ENCODE peak calls at places on chromosomes 16 and 17, in four cellular contexts. P, A, S and L are unnamed samples.

GRCh38 chr17:80030730-80031410 is 4.8 kb downstream of the TBC1D16 start:
- DNase-seq in S (no peak), A (no peak), P (no peak), L (no peak)

GRCh38 chr17:47172698-47173565 is 16.2 kb downstream of the CDC27 start:
- DNase-seq in A (no peak), S (no peak), P (no peak), L (no peak)

GRCh38 chr17:79720705-79721295 is 9.9 kb upstream of the ENPP7 start:
- DNase-seq in S (no peak), P (peak), A (no peak), L (no peak)

GRCh38 chr16:70453891-70454220 is 539 bp upstream of the FCSK start:
- DNase-seq in A (no peak), S (no peak), P (peak), L (no peak)

GRCh38 chr16:21076186-21076883 is 74.3 kb downstream of the DNAH3 start:
- DNase-seq in A (no peak), P (no peak), S (no peak), L (no peak)

GRCh38 chr17:80826346-80826954 is 165.2 kb upstream of the CHMP6 start:
- DNase-seq in P (no peak), A (no peak), S (no peak), L (no peak)

GRCh38 chr17:1228752-1229353 is 41.4 kb upstream of the BHLHA9 start:
- DNase-seq in S (no peak), A (no peak), P (peak), L (no peak)

GRCh38 chr17:76968707-76969597 is 100.7 kb downstream of the MGAT5B start:
- DNase-seq in S (no peak), P (peak), A (no peak), L (peak)

GRCh38 chr16:66406534-66407368 is 20.3 kb upstream of the BEAN1 start:
- DNase-seq in A (peak), S (no peak), P (peak), L (peak)

GRCh38 chr17:14923981-14924380 is 341.1 kb downstream of the PMP22 start:
- DNase-seq in A (no peak), S (no peak), P (no peak), L (no peak)

DNA sequence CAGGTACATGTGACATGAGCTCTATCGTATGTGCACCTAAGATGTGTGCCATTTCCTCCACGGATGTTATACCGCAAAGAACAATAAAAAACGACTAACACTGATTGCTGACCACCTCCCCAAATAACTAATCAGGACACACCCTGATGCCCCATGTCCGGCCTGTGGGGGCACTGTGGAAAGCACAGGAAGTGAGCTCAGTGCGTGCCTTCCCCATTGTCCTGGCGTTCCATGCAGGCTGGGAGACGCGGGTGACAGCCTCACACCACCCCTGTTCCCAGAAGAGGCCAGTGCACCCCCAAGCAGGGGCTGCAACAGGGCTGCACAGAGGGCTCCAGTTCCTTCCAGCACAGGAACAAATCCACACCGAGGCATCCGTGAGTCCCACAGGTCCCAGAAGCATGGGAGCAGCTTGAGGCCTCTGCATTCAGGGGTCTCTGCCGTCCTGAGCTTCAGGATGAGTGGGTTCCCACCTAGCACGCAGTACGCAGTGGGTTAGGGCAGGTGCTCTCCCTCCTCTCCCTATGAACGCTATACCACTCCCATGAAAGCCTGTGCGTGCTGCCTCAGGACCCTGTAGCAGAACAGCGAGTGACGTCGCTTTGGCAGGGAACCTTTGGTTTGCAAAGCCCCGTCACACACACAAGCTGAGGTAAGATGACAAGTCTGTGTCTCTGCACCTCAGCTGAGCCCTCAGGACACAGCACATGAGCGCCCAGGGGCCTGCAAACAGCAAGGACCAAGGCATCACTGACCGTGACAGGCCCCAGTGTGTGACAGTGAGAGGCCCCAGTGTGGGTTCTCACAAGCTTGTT is 117.7 kb downstream of the ZNF778 start:
- DNase-seq in A (no peak), S (no peak), P (no peak), L (no peak)
- TF ChIP-seq USF1 in A (no peak), S (no peak), P (no peak), L (no peak)

GRCh38 chr16:47008174-47008573 is 34.7 kb upstream of the DNAJA2 start:
- DNase-seq in S (no peak), P (no peak), A (no peak), L (no peak)
- TF ChIP-seq USF1 in S (no peak), P (no peak), A (no peak), L (no peak)

DNA sequence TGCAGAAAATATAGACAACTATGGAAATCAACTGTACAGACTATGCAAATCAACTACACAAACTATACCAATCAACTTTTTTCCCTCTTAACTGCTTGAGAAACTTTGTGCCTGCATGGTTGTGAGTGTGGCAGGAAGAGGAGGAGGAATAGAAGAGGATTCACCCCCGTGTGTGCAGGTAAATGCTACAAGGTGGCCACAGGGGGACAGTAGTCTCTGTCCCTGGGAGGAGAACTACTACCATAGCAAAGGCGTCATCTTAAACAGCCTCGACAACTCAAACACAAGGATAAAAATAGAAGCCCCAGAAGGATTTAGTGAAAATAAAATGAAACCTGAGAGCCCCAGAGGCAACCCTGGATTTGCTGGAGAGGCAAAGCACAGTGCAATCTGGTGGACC is 199.6 kb upstream of the DYNLRB2 start:
- DNase-seq in P (no peak), A (no peak), S (no peak), L (no peak)
- TF ChIP-seq USF1 in P (no peak), A (no peak), S (no peak), L (no peak)

GRCh38 chr17:29070795-29071194 is 27.9 kb downstream of the PIPOX start:
- DNase-seq in P (no peak), S (no peak), A (no peak), L (no peak)
- TF ChIP-seq USF1 in P (no peak), S (no peak), A (no peak), L (no peak)